ENCODE peak calls at places on chromosomes 4 and X, in seven cellular contexts. B is amniotic stem cell; E is uterus; K is KG1; R is SW480; I is HL-60; T is stimulated activated CD4-positive, alpha-beta T cell treated with anti-CD3 and anti-CD28 coated beads, TNF-alpha, amount 100 ng/mL, for 1 hour. M is an unnamed sample.
A peak's percentile ranks its signal among the peaks of the same experiment; 100 is the strongest.

GRCh38 chrX:20522420-20522819 is 255.7 kb upstream of the RPS6KA3 start:
- DNase-seq in I (no peak), B (no peak), T (no peak), E (no peak), K (no peak), R (no peak), M (no peak)

GRCh38 chr4:6916587-6917444 is 7.2 kb downstream of the TBC1D14 start:
- DNase-seq in T (peak; percentile 42), I (peak; percentile 79), K (peak; percentile 51), R (peak; percentile 74), E (no peak), B (no peak), M (peak; percentile 39)

GRCh38 chr4:101597204-101597603 is 193.3 kb upstream of the BANK1 start:
- DNase-seq in B (no peak), T (no peak), R (no peak), E (no peak), I (peak; percentile 12), K (peak; percentile 13), M (peak; percentile 21)

GRCh38 chr4:84366111-84366510 is 133.0 kb downstream of the NKX6-1 start:
- DNase-seq in T (no peak), E (no peak), R (no peak), K (no peak), I (no peak), B (no peak), M (no peak)

GRCh38 chr4:106355193-106355592 is 13.4 kb downstream of the GIMD1 start:
- DNase-seq in R (no peak), E (no peak), K (no peak), B (no peak), T (no peak), I (no peak), M (no peak)

GRCh38 chr4:1229117-1229849 is 19.6 kb downstream of the CTBP1 start:
- DNase-seq in R (no peak), E (no peak), B (no peak), T (no peak), K (no peak), I (no peak), M (no peak)

GRCh38 chrX:115898382-115899001 is 272.1 kb upstream of the AGTR2 start:
- DNase-seq in E (peak; percentile 53), K (no peak), B (no peak), T (no peak), I (peak; percentile 72), R (no peak), M (no peak)

GRCh38 chrX:44431206-44431605 is 87.7 kb upstream of the EFHC2 start:
- DNase-seq in K (no peak), E (no peak), I (no peak), B (no peak), R (peak; percentile 16), T (no peak), M (peak; percentile 5)

GRCh38 chrX:15973299-15973698 is 118.7 kb upstream of the AP1S2 start:
- DNase-seq in E (no peak), B (no peak), I (peak; percentile 72), R (peak; percentile 8), T (no peak), K (no peak), M (no peak)

GRCh38 chr4:107304699-107305286 is 268.7 kb upstream of the DKK2 start:
- DNase-seq in E (no peak), K (no peak), T (no peak), I (no peak), B (no peak), R (no peak), M (no peak)

GRCh38 chr4:184293552-184293951 is 75.9 kb upstream of the ENPP6 start:
- DNase-seq in T (no peak), K (no peak), R (no peak), E (no peak), I (peak; percentile 90), B (no peak), M (no peak)

GRCh38 chr4:152206185-152206584 is 329.7 kb downstream of the FBXW7 start:
- DNase-seq in I (no peak), B (no peak), K (no peak), E (no peak), T (no peak), R (no peak), M (no peak)

GRCh38 chrX:70479197-70479969 is 34.7 kb downstream of the DLG3 start:
- DNase-seq in B (peak; percentile 16), T (no peak), I (no peak), E (no peak), K (no peak), R (peak; percentile 61), M (peak; percentile 60)

GRCh38 chr4:141810702-141811365 is 174.5 kb downstream of the IL15 start:
- DNase-seq in B (no peak), E (no peak), R (no peak), I (no peak), T (no peak), K (no peak), M (no peak)

GRCh38 chr4:60201052-60201673 is 999.0 kb upstream of the ADGRL3 start:
- DNase-seq in I (peak; percentile 27), K (peak; percentile 61), E (no peak), B (no peak), R (peak; percentile 10), T (no peak), M (peak; percentile 47)

GRCh38 chr4:2930821-2931764 is 32.1 kb downstream of the NOP14 start:
- DNase-seq in T (no peak), E (peak; percentile 22), R (no peak), B (no peak), I (peak; percentile 80), K (no peak), M (no peak)

GRCh38 chr4:88643932-88644331 is 51.7 kb downstream of the HERC3 start:
- DNase-seq in K (no peak), E (no peak), T (no peak), R (no peak), B (no peak), I (no peak), M (no peak)

GRCh38 chrX:137194164-137194563 is 160.4 kb upstream of the GPR101 start:
- DNase-seq in E (no peak), K (no peak), B (no peak), I (peak; percentile 42), R (peak; percentile 26), T (no peak), M (no peak)

GRCh38 chrX:78839711-78840110 is 92.2 kb downstream of the LPAR4 start:
- DNase-seq in B (no peak), E (no peak), R (no peak), I (no peak), K (no peak), T (no peak), M (no peak)

GRCh38 chrX:16822723-16823122 is 36.5 kb downstream of the TXLNG start:
- DNase-seq in E (no peak), K (no peak), I (no peak), B (no peak), R (no peak), T (no peak), M (no peak)

GRCh38 chr4:64771149-64771548 is 361.9 kb upstream of the TECRL start:
- DNase-seq in I (no peak), T (no peak), K (no peak), E (no peak), B (no peak), R (no peak), M (no peak)

GRCh38 chrX:155534800-155535199 is 76.4 kb upstream of the F8A3 start:
- DNase-seq in B (no peak), K (no peak), I (peak; percentile 1), R (no peak), T (no peak), E (no peak), M (no peak)

GRCh38 chr4:84722720-84723119 is 139.8 kb downstream of the CDS1 start:
- DNase-seq in R (no peak), E (no peak), I (no peak), B (no peak), T (no peak), K (no peak), M (no peak)

GRCh38 chr4:105619193-105619931 is 66.9 kb downstream of the ARHGEF38 start:
- DNase-seq in E (no peak), R (no peak), I (no peak), K (no peak), T (no peak), B (no peak), M (no peak)

GRCh38 chr4:89136525-89136924 is 25.2 kb downstream of the TIGD2 start:
- DNase-seq in E (no peak), T (no peak), K (no peak), R (no peak), B (no peak), I (no peak), M (no peak)

GRCh38 chr4:185878633-185879032 is 66.6 kb upstream of the SORBS2 start:
- DNase-seq in K (no peak), R (no peak), I (no peak), B (no peak), T (no peak), E (no peak), M (no peak)

GRCh38 chrX:120302434-120302833 is 8.8 kb downstream of the TMEM255A start:
- DNase-seq in I (peak; percentile 67), T (no peak), R (peak; percentile 36), E (no peak), K (peak; percentile 2), B (no peak), M (no peak)

GRCh38 chr4:122341906-122342305 is 36.9 kb upstream of the ADAD1 start:
- DNase-seq in B (peak; percentile 48), T (no peak), E (no peak), I (no peak), K (no peak), R (peak; percentile 1), M (no peak)

GRCh38 chr4:146442801-146443200 is 78.9 kb downstream of the SLC10A7 start:
- DNase-seq in T (no peak), K (no peak), B (no peak), I (no peak), R (no peak), E (no peak), M (no peak)

GRCh38 chr4:188435381-188435780 is 296.1 kb downstream of the TRIML1 start:
- DNase-seq in B (no peak), R (no peak), T (no peak), E (no peak), I (no peak), K (no peak), M (no peak)

M was measured in LoVo.